ENCODE peak calls at places on chromosomes 11 and 22, in ten cellular contexts. N is cardiac muscle cell; I is IMR-90; K is neuronal stem cell; W is sigmoid colon; C is brain microvascular endothelial cell; O is CD4-positive, CD25-positive, alpha-beta regulatory T cell; F is hepatocyte; V is CD8-positive, alpha-beta memory T cell; Q is naive thymus-derived CD4-positive, alpha-beta T cell. B is an unnamed sample.

GRCh38 chr22:44950806-44951509 is 58.8 kb downstream of the PHF21B start:
- DNase-seq in N (no peak), I (no peak), K (no peak), W (no peak), C (no peak), O (no peak), F (no peak), V (no peak), Q (no peak), B (no peak)

GRCh38 chr22:43853328-43853931 is 8.9 kb downstream of the SULT4A1 start:
- DNase-seq in N (no peak), I (no peak), K (no peak), W (peak), C (no peak), O (no peak), F (no peak), V (no peak), Q (no peak), B (no peak)

GRCh38 chr11:17014321-17014773 is at the start of gene PLEKHA7:
- DNase-seq in N (peak), I (no peak), K (peak), W (peak), C (no peak), O (no peak), F (peak), V (no peak), Q (no peak), B (peak)

GRCh38 chr11:95245038-95245437 is 14.0 kb upstream of the SESN3 start:
- DNase-seq in N (no peak), I (peak), K (no peak), W (no peak), C (peak), O (no peak), F (peak), V (no peak), Q (no peak), B (no peak)

GRCh38 chr11:46306296-46306853 is 28.9 kb downstream of the CREB3L1 start:
- DNase-seq in N (no peak), I (peak), K (no peak), W (no peak), C (no peak), O (no peak), F (no peak), V (no peak), Q (no peak), B (no peak)

GRCh38 chr22:39501644-39502108 is 414 bp upstream of the MIEF1 start:
- DNase-seq in N (no peak), I (no peak), K (no peak), W (no peak), C (no peak), O (no peak), F (no peak), V (no peak), Q (no peak), B (no peak)

GRCh38 chr22:37182949-37183245 is 5.2 kb downstream of the C1QTNF6 start:
- DNase-seq in N (no peak), I (no peak), K (no peak), W (peak), C (no peak), O (no peak), F (no peak), V (no peak), Q (no peak), B (no peak)

GRCh38 chr11:33952805-33953204 is 60.9 kb upstream of the LMO2 start:
- DNase-seq in N (no peak), I (no peak), K (no peak), W (no peak), C (no peak), O (no peak), F (no peak), V (no peak), Q (no peak), B (no peak)

GRCh38 chr11:133019545-133019944 is 512.8 kb downstream of the OPCML start:
- DNase-seq in N (no peak), I (no peak), K (no peak), W (no peak), C (no peak), O (no peak), F (no peak), V (no peak), Q (no peak), B (no peak)

GRCh38 chr11:73236879-73237278 is 18.8 kb downstream of the P2RY2 start:
- DNase-seq in N (peak), I (peak), K (peak), W (no peak), C (no peak), O (peak), F (peak), V (no peak), Q (no peak), B (peak)

GRCh38 chr11:11374358-11375148 is 21.5 kb upstream of the CSNK2A3 start:
- DNase-seq in N (no peak), I (no peak), K (no peak), W (no peak), C (no peak), O (no peak), F (no peak), V (no peak), Q (no peak), B (no peak)

GRCh38 chr11:115643491-115643995 is 139.3 kb upstream of the CADM1 start:
- DNase-seq in N (no peak), I (no peak), K (no peak), W (no peak), C (no peak), O (no peak), F (no peak), V (no peak), Q (no peak), B (no peak)

GRCh38 chr11:28777126-28777525 is 668.9 kb downstream of the METTL15 start:
- DNase-seq in N (no peak), I (no peak), K (no peak), W (no peak), C (no peak), O (no peak), F (no peak), V (no peak), Q (no peak), B (no peak)
- H3K27ac ChIP-seq in N (no peak), I (no peak), K (no peak), W (no peak), C (no peak), O (no peak), F (no peak), V (no peak), Q (no peak), B (no peak)

DNA sequence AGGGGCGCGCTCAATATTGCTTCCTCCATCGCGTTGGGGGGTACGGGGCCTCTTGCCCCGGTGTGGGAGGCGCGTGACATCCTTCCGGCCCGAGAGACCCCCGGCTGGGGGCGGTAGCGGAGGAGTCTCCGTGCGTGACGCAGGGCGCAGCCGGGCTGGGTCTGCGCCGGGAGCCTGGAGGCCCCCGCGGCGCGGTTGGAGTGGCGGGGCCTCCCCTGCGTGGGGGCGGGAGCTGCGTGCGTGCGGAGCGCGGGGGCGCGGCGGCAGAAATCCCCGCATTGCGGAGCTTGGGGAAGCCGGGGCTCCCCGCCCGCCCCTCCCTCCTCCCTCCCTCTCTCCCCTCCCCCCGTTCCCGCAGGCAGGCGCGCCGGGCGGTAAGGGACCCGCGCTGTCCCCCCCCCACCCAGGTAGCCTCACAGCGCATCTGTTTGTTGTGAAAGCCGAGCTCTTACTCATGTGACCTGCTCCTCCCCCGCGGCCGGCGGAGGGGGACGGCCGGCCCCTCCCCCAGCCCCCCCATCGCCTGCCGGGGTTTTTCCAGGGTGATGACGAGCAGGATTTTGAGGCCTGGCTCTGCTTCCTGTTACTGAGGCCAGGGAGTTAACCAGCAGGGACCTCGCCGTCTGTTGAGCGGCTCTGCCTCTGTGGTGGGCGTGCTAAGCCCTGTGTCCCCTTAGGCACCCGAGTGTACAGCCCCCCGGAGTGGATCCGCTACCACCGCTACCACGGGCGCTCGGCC is 1.6 kb downstream of the PIM3 start:
- DNase-seq in N (peak), I (peak), K (peak), W (peak), C (peak), O (peak), F (peak), V (peak), Q (peak), B (peak)
- H3K4me3 ChIP-seq in N (peak), I (peak), K (peak), W (peak), C (peak), O (no peak), F (peak), V (peak), Q (peak), B (peak)

GRCh38 chr11:130390071-130390758 is 38.2 kb downstream of the ADAMTS8 start:
- DNase-seq in N (peak), I (peak), K (no peak), W (no peak), C (peak), O (no peak), F (peak), V (no peak), Q (no peak), B (no peak)

GRCh38 chr11:130383363-130384168 is 44.8 kb downstream of the ADAMTS8 start:
- DNase-seq in N (peak), I (peak), K (peak), W (no peak), C (peak), O (no peak), F (peak), V (no peak), Q (no peak), B (no peak)

GRCh38 chr11:130389315-130389935 is 39.0 kb downstream of the ADAMTS8 start:
- DNase-seq in N (no peak), I (no peak), K (no peak), W (no peak), C (peak), O (no peak), F (no peak), V (peak), Q (no peak), B (peak)

GRCh38 chr11:130391692-130392091 is 36.7 kb downstream of the ADAMTS8 start:
- DNase-seq in N (no peak), I (no peak), K (no peak), W (peak), C (no peak), O (no peak), F (no peak), V (no peak), Q (no peak), B (no peak)

DNA sequence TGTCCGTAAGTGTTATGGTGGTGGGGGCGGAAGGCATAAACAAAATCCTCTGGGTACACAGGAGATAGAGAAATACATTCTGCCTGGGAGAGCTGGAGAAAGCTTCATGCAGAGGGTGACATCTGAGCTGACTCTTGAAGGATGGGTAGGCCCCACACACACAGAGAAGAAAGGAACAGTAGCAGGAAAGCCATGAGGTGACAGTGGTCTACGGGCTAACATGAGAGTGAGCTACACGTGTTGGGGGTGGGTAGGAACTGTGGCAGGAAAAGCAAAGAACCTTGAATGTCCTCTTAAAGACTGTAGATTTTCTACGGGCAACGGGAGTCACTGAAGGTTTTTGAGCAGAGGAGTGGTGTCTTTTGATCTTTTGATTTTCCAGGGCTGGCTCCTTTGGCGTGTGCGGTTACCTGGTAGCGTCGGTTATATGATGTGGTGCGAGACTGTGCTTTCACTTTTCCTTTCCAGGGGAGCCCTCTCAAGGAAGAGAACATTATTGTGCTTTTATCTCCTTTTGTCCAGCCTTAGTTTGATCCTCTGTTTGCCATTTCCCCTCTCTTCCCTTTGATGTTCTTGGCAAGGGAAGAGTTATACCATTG is 39.7 kb downstream of the ADAMTS8 start:
- DNase-seq in N (no peak), I (peak), K (no peak), W (no peak), C (no peak), O (peak), F (no peak), V (peak), Q (no peak), B (no peak)
- H3K27ac ChIP-seq in N (no peak), I (peak), K (no peak), W (peak), C (no peak), O (no peak), F (no peak), V (peak), Q (no peak), B (no peak)

GRCh38 chr11:35930466-35930865 is 13.4 kb upstream of the LDLRAD3 start:
- DNase-seq in N (no peak), I (no peak), K (no peak), W (no peak), C (no peak), O (no peak), F (no peak), V (no peak), Q (no peak), B (no peak)

GRCh38 chr11:35923452-35923851 is 20.4 kb upstream of the LDLRAD3 start:
- DNase-seq in N (no peak), I (no peak), K (no peak), W (no peak), C (no peak), O (no peak), F (no peak), V (no peak), Q (no peak), B (no peak)

GRCh38 chr11:35928688-35929087 is 15.2 kb upstream of the LDLRAD3 start:
- DNase-seq in N (no peak), I (no peak), K (no peak), W (no peak), C (no peak), O (no peak), F (no peak), V (no peak), Q (no peak), B (no peak)

GRCh38 chr11:35927067-35927466 is 16.8 kb upstream of the LDLRAD3 start:
- DNase-seq in N (no peak), I (no peak), K (no peak), W (no peak), C (no peak), O (no peak), F (no peak), V (no peak), Q (no peak), B (no peak)

GRCh38 chr11:35927730-35928129 is 16.1 kb upstream of the LDLRAD3 start:
- DNase-seq in N (no peak), I (peak), K (no peak), W (peak), C (peak), O (no peak), F (peak), V (no peak), Q (no peak), B (peak)
- H3K4me3 ChIP-seq in N (no peak), I (no peak), K (no peak), W (no peak), C (no peak), O (no peak), F (no peak), V (no peak), Q (no peak), B (no peak)

GRCh38 chr22:24161485-24161884 is 19.8 kb upstream of the SUSD2 start:
- DNase-seq in N (no peak), I (no peak), K (no peak), W (no peak), C (no peak), O (no peak), F (no peak), V (no peak), Q (no peak), B (no peak)
- H3K27ac ChIP-seq in N (no peak), I (no peak), K (no peak), W (peak), C (no peak), O (no peak), F (no peak), V (peak), Q (peak), B (no peak)